ENCODE peak calls at places on chromosome 7, in five cellular contexts. G, F, C, R and H are unnamed samples.

GRCh38 chr7:120991133-120991532 is 2.6 kb downstream of the CPED1 start:
- DNase-seq in G (no peak), F (no peak), C (no peak), R (no peak), H (no peak)

GRCh38 chr7:157404845-157405481 is 68.2 kb downstream of the DNAJB6 start:
- DNase-seq in G (no peak), F (no peak), C (no peak), R (no peak), H (no peak)

GRCh38 chr7:45268013-45268412 is 110.4 kb downstream of the RAMP3 start:
- DNase-seq in G (no peak), F (no peak), C (peak; percentile 2), R (no peak), H (no peak)

GRCh38 chr7:152006336-152006735 is 19.1 kb upstream of the GALNT11 start:
- DNase-seq in G (no peak), F (no peak), C (no peak), R (no peak), H (no peak)

GRCh38 chr7:65325793-65326432 is 47.7 kb upstream of the ZNF92 start:
- DNase-seq in G (no peak), F (no peak), C (no peak), R (no peak), H (peak; percentile 9)

GRCh38 chr7:40747856-40748255 is 613.1 kb downstream of the SUGCT start:
- DNase-seq in G (no peak), F (no peak), C (no peak), R (no peak), H (no peak)

GRCh38 chr7:83150310-83150709 is 12.4 kb downstream of the PCLO start:
- DNase-seq in G (no peak), F (no peak), C (no peak), R (no peak), H (no peak)

GRCh38 chr7:131497454-131497853 is 59.0 kb downstream of the PODXL start:
- DNase-seq in G (no peak), F (no peak), C (no peak), R (no peak), H (no peak)

GRCh38 chr7:29248713-29249382 is 54.3 kb downstream of the CHN2 start:
- DNase-seq in G (no peak), F (no peak), C (no peak), R (no peak), H (no peak)

GRCh38 chr7:104363355-104363754 is 35.0 kb downstream of the LHFPL3 start:
- DNase-seq in G (no peak), F (no peak), C (no peak), R (no peak), H (no peak)

GRCh38 chr7:111788426-111788825 is 226.1 kb upstream of the IMMP2L start:
- DNase-seq in G (no peak), F (no peak), C (no peak), R (no peak), H (no peak)

GRCh38 chr7:157402911-157403534 is 66.2 kb downstream of the DNAJB6 start:
- DNase-seq in G (no peak), F (no peak), C (no peak), R (no peak), H (no peak)

GRCh38 chr7:134784251-134785049 is 5.0 kb downstream of the CALD1 start:
- DNase-seq in G (no peak), F (no peak), C (no peak), R (no peak), H (no peak)

GRCh38 chr7:69708857-69709256 is 110.6 kb downstream of the AUTS2 start:
- DNase-seq in G (no peak), F (no peak), C (peak; percentile 19), R (no peak), H (no peak)

GRCh38 chr7:57179776-57180415 is 47.7 kb upstream of the ZNF479 start:
- DNase-seq in G (no peak), F (no peak), C (no peak), R (no peak), H (no peak)

GRCh38 chr7:12769464-12769863 is 82.0 kb downstream of the ARL4A start:
- DNase-seq in G (no peak), F (no peak), C (no peak), R (no peak), H (no peak)

GRCh38 chr7:67738958-67739357 is 742.3 kb downstream of the TYW1 start:
- DNase-seq in G (no peak), F (no peak), C (no peak), R (no peak), H (peak; percentile 35)

GRCh38 chr7:2714636-2715035 is 26.6 kb downstream of the AMZ1 start:
- DNase-seq in G (no peak), F (no peak), C (no peak), R (no peak), H (no peak)

GRCh38 chr7:101542527-101543241 is 86.4 kb downstream of the MYL10 start:
- DNase-seq in G (peak; percentile 51), F (peak; percentile 67), C (peak; percentile 23), R (peak; percentile 74), H (peak; percentile 70)

GRCh38 chr7:139731802-139732470 is 45.9 kb downstream of the HIPK2 start:
- DNase-seq in G (no peak), F (no peak), C (no peak), R (no peak), H (peak; percentile 94)